ENCODE peak calls at places on chromosomes 1 and 21, in six cellular contexts. D, N, F, Z, S and R are unnamed samples.

GRCh38 chr1:9700340-9700739 is 48.8 kb downstream of the PIK3CD start:
- DNase-seq in Z (no peak), D (no peak), N (no peak), S (no peak), F (peak), R (no peak)

GRCh38 chr1:66575739-66576138 is 41.8 kb downstream of the SGIP1 start:
- DNase-seq in S (no peak), D (no peak), N (peak), Z (peak), F (peak), R (no peak)

GRCh38 chr1:37946703-37947360 is at the start of gene INPP5B:
- DNase-seq in Z (no peak), F (no peak), S (peak), D (peak), N (peak), R (peak)

GRCh38 chr1:197738927-197739326 is 36.4 kb downstream of the DENND1B start:
- DNase-seq in N (no peak), S (no peak), D (no peak), Z (no peak), F (no peak), R (no peak)

GRCh38 chr1:61441723-61442262 is 283.1 kb downstream of the TM2D1 start:
- DNase-seq in Z (no peak), S (no peak), N (no peak), D (no peak), F (no peak), R (no peak)

GRCh38 chr1:11592752-11593151 is 61.5 kb downstream of the FBXO2 start:
- DNase-seq in Z (no peak), D (no peak), F (no peak), N (no peak), S (no peak), R (no peak)

GRCh38 chr1:92790081-92790480 is 5.2 kb upstream of the EVI5 start:
- DNase-seq in N (no peak), Z (no peak), S (no peak), D (no peak), F (no peak), R (no peak)

GRCh38 chr21:21907271-21907670 is 909.1 kb downstream of the NCAM2 start:
- DNase-seq in D (no peak), F (no peak), S (no peak), N (no peak), Z (no peak), R (no peak)

GRCh38 chr1:154877370-154877974 is 7.4 kb upstream of the KCNN3 start:
- DNase-seq in N (peak), F (no peak), S (no peak), Z (no peak), D (no peak), R (peak)

GRCh38 chr1:114349891-114350605 is 161.0 kb downstream of the TRIM33 start:
- DNase-seq in S (no peak), D (no peak), N (no peak), F (no peak), Z (no peak), R (no peak)

GRCh38 chr1:169676001-169676400 is 35.4 kb downstream of the SELL start:
- DNase-seq in Z (no peak), F (peak), N (peak), S (no peak), D (no peak), R (peak)

GRCh38 chr21:28018741-28019669 is 973.7 kb downstream of the LTN1 start:
- DNase-seq in N (no peak), Z (no peak), F (no peak), S (no peak), D (no peak), R (peak)

GRCh38 chr21:45927851-45928850 is 53.4 kb upstream of the COL6A1 start:
- DNase-seq in N (no peak), Z (no peak), S (no peak), D (no peak), F (no peak), R (no peak)

GRCh38 chr1:234519506-234519905 is 40.5 kb upstream of the TARBP1 start:
- DNase-seq in Z (no peak), S (no peak), F (no peak), N (no peak), D (no peak), R (no peak)

GRCh38 chr21:46412521-46413364 is 45.9 kb upstream of the DIP2A start:
- DNase-seq in D (no peak), S (no peak), F (no peak), N (no peak), Z (no peak), R (no peak)

GRCh38 chr1:53308512-53308911 is 19.4 kb downstream of the LRP8 start:
- DNase-seq in F (no peak), N (no peak), D (no peak), Z (no peak), S (no peak), R (no peak)

GRCh38 chr1:90201467-90202358 is 206.8 kb downstream of the ZNF326 start:
- DNase-seq in F (no peak), Z (no peak), D (no peak), N (peak), S (no peak), R (peak)